ENCODE peak calls at places on chromosomes 1 and 21, in four cellular contexts. J is adrenal gland, D is right atrium auricular region, M is coronary artery. X is an unnamed sample.
A peak's percentile ranks its signal among the peaks of the same experiment; 100 is the strongest.

GRCh38 chr1:240237305-240237721 is 145.6 kb downstream of the FMN2 start:
- DNase-seq in J (peak; percentile 47), D (no peak), M (no peak), X (no peak)

GRCh38 chr1:205500240-205501218 is 3.9 kb upstream of the CDK18 start:
- DNase-seq in J (no peak), D (no peak), M (no peak), X (no peak)

GRCh38 chr1:180057883-180058396 is 96.7 kb upstream of the QSOX1 start:
- DNase-seq in J (no peak), D (no peak), M (no peak), X (no peak)

GRCh38 chr1:94958081-94958480 is 31.2 kb upstream of the CNN3 start:
- DNase-seq in J (no peak), D (no peak), M (no peak), X (no peak)

GRCh38 chr21:15667824-15668223 is 62.0 kb upstream of the USP25 start:
- DNase-seq in J (no peak), D (no peak), M (no peak), X (no peak)

GRCh38 chr1:60281360-60281932 is 207.9 kb upstream of the C1orf87 start:
- DNase-seq in J (peak; percentile 55), D (peak; percentile 77), M (peak; percentile 78), X (peak; percentile 33)

GRCh38 chr1:7491818-7492173 is 279.3 kb upstream of the VAMP3 start:
- DNase-seq in J (no peak), D (no peak), M (no peak), X (no peak)

GRCh38 chr1:207327994-207328393 is 6.5 kb downstream of the CD55 start:
- DNase-seq in J (no peak), D (no peak), M (no peak), X (no peak)

GRCh38 chr1:30818568-30819243 is 61.1 kb upstream of the LAPTM5 start:
- DNase-seq in J (no peak), D (no peak), M (no peak), X (no peak)

GRCh38 chr1:172136925-172137324 is 283.6 kb upstream of the C1orf105 start:
- DNase-seq in J (no peak), D (no peak), M (no peak), X (no peak)

GRCh38 chr1:1246601-1247340 is at the start of gene C1QTNF12:
- DNase-seq in J (no peak), D (no peak), M (no peak), X (no peak)

GRCh38 chr1:161382214-161383019 is 14.7 kb upstream of the CFAP126 start:
- DNase-seq in J (peak; percentile 64), D (no peak), M (no peak), X (peak; percentile 53)

GRCh38 chr1:34547043-34547674 is 207.7 kb upstream of the GJB5 start:
- DNase-seq in J (no peak), D (no peak), M (no peak), X (no peak)

DNA sequence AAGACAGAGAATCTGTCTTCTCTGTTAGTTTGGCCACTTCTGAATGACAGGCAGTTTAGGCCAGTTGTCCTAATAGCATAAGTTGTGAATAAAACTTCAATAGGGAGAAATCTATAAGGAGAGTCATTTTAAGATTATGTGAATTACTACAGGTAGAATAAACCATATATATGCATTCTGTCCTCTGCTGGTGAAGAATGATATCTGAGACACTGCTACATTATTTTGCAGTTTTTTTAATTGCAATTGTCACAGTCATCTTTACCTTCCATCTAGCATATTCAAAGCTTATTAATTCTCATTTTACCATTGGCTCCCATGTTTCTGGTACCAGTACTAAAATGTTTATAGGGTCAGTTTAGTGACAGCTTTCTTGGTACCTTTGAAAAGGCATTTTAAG is 519.6 kb upstream of the DEPDC1 start:
- DNase-seq in J (no peak), D (no peak), M (no peak), X (no peak)
- TF ChIP-seq CTCF in J (no peak), D (no peak), M (no peak), X (peak; percentile 11)

GRCh38 chr1:19437911-19438310 is 47.4 kb downstream of the CAPZB start:
- DNase-seq in J (no peak), D (peak; percentile 92), M (peak; percentile 88), X (no peak)

GRCh38 chr1:19441048-19441447 is 44.3 kb downstream of the CAPZB start:
- DNase-seq in J (peak; percentile 90), D (no peak), M (no peak), X (no peak)

GRCh38 chr1:19438552-19439196 is 46.7 kb downstream of the CAPZB start:
- DNase-seq in J (no peak), D (no peak), M (no peak), X (no peak)

GRCh38 chr1:19436716-19437476 is 48.4 kb downstream of the CAPZB start:
- DNase-seq in J (peak; percentile 90), D (peak; percentile 95), M (peak; percentile 88), X (no peak)

DNA sequence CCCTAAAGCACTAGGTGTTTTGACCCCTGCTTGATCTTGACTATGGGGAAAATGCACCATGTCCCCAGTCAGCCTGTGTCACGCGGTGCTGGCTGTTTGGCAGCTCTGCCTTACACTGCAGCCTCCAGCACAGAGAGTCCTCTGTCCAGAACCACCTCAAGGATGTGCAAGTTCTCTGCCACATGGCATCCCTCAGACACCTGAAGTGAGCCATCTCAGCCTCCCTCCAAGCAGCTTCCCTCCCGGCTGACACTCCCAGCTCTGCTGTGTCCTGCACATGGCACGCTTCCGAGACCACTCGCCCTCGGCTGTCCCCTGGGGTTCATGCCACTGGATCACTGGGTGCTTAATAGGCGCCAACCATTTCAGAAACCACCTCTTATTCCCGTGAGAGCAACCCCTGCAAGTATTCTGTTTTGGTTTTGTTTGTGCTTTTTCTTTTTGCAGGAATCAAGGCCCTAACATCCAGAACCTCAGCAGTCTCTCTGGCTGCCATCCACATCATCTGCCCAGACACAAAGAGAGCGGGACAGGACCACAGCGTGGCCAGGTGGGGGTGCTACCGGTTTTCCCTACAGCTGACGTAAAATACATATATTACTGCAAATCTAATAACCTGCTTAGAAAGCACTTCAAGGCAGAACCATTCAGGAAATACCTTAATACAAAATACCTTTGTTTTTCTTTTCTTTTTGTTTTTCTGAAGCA is 45.7 kb downstream of the CAPZB start:
- DNase-seq in J (peak; percentile 75), D (no peak), M (no peak), X (no peak)
- TF ChIP-seq CTCF in J (no peak), D (no peak), M (no peak), X (no peak)

GRCh38 chr1:61448017-61448383 is 276.9 kb downstream of the TM2D1 start:
- DNase-seq in J (no peak), D (no peak), M (no peak), X (no peak)
- TF ChIP-seq CTCF in J (no peak), D (no peak), M (no peak), X (no peak)

GRCh38 chr1:27403065-27403726 is 10.8 kb downstream of the GPR3 start:
- DNase-seq in J (peak; percentile 66), D (peak; percentile 90), M (no peak), X (no peak)
- TF ChIP-seq CTCF in J (peak; percentile 17), D (no peak), M (no peak), X (peak; percentile 11)